ENCODE peak calls at places on chromosomes 7 and 10, in eight cellular contexts. S is A549, K is adrenal gland, C is uterus, D is neural progenitor cell, J is cardiac muscle cell, E is dorsolateral prefrontal cortex, X is aorta. Z is an unnamed sample.

GRCh38 chr7:116527521-116527920 is 2.7 kb downstream of the CAV1 start:
- DNase-seq in S (no peak), K (no peak), C (no peak), D (no peak), J (no peak), E (no peak), X (no peak), Z (no peak)

GRCh38 chr10:86953747-86954680 is 3.4 kb downstream of the MMRN2 start:
- DNase-seq in S (no peak), K (peak), C (peak), D (peak), J (peak), E (no peak), X (peak), Z (no peak)

GRCh38 chr10:12846718-12847117 is 154.8 kb downstream of the CCDC3 start:
- DNase-seq in S (no peak), K (no peak), C (peak), D (no peak), J (no peak), E (no peak), X (no peak), Z (no peak)

GRCh38 chr10:50407077-50407801 is 155.9 kb upstream of the ASAH2 start:
- DNase-seq in S (no peak), K (no peak), C (no peak), D (no peak), J (no peak), E (no peak), X (no peak), Z (no peak)

GRCh38 chr10:110237894-110238480 is 30.6 kb downstream of the MXI1 start:
- DNase-seq in S (no peak), K (no peak), C (no peak), D (no peak), J (no peak), E (no peak), X (no peak), Z (no peak)

GRCh38 chr7:27186450-27187157 is 1.6 kb upstream of the HOXA11 start:
- DNase-seq in S (no peak), K (peak), C (peak), D (no peak), J (no peak), E (no peak), X (no peak), Z (no peak)

GRCh38 chr10:129934196-129934925 is 29.7 kb downstream of the EBF3 start:
- DNase-seq in S (no peak), K (no peak), C (no peak), D (no peak), J (no peak), E (no peak), X (peak), Z (no peak)

GRCh38 chr10:132941640-132942051 is 724 bp downstream of the CFAP46 start:
- DNase-seq in S (no peak), K (no peak), C (no peak), D (no peak), J (no peak), E (peak), X (peak), Z (no peak)

GRCh38 chr7:41047789-41048191 is 655.1 kb downstream of the INHBA start:
- DNase-seq in S (no peak), K (peak), C (no peak), D (no peak), J (peak), E (no peak), X (no peak), Z (no peak)

GRCh38 chr10:69768386-69768785 is 33.3 kb upstream of the COL13A1 start:
- DNase-seq in S (no peak), K (no peak), C (no peak), D (no peak), J (no peak), E (no peak), X (no peak), Z (no peak)

GRCh38 chr7:30390872-30391646 is 87.5 kb downstream of the NOD1 start:
- DNase-seq in S (no peak), K (no peak), C (no peak), D (no peak), J (no peak), E (no peak), X (no peak), Z (no peak)

GRCh38 chr10:130987401-130987800 is 324.1 kb downstream of the TCERG1L start:
- DNase-seq in S (no peak), K (no peak), C (no peak), D (no peak), J (no peak), E (no peak), X (no peak), Z (no peak)

GRCh38 chr10:124621637-124622036 is 122.5 kb downstream of the FAM53B start:
- DNase-seq in S (no peak), K (no peak), C (no peak), D (no peak), J (no peak), E (peak), X (no peak), Z (no peak)

GRCh38 chr10:132984801-132985545 is 42.6 kb upstream of the CFAP46 start:
- DNase-seq in S (no peak), K (no peak), C (no peak), D (peak), J (no peak), E (no peak), X (no peak), Z (no peak)

GRCh38 chr7:2580636-2581035 is 21.9 kb downstream of the IQCE start:
- DNase-seq in S (no peak), K (no peak), C (no peak), D (no peak), J (no peak), E (no peak), X (no peak), Z (no peak)

GRCh38 chr7:109261781-109262180 is 692.1 kb downstream of the DNAJB9 start:
- DNase-seq in S (no peak), K (no peak), C (no peak), D (no peak), J (no peak), E (no peak), X (no peak), Z (no peak)

GRCh38 chr7:89607797-89608196 is 546.5 kb upstream of the STEAP1 start:
- DNase-seq in S (no peak), K (no peak), C (no peak), D (no peak), J (no peak), E (no peak), X (no peak), Z (no peak)

GRCh38 chr7:73919694-73920375 is 58.9 kb downstream of the TMEM270 start:
- DNase-seq in S (no peak), K (no peak), C (no peak), D (no peak), J (no peak), E (no peak), X (no peak), Z (no peak)

GRCh38 chr10:97566338-97566986 is 6.1 kb upstream of the ANKRD2 start:
- DNase-seq in S (no peak), K (no peak), C (no peak), D (no peak), J (no peak), E (no peak), X (peak), Z (no peak)

GRCh38 chr10:17272648-17273047 is 44.6 kb downstream of the VIM start:
- DNase-seq in S (no peak), K (no peak), C (no peak), D (no peak), J (no peak), E (no peak), X (no peak), Z (no peak)

GRCh38 chr10:98125940-98126631 is 8.4 kb upstream of the R3HCC1L start:
- DNase-seq in S (no peak), K (no peak), C (no peak), D (no peak), J (no peak), E (no peak), X (no peak), Z (no peak)

DNA sequence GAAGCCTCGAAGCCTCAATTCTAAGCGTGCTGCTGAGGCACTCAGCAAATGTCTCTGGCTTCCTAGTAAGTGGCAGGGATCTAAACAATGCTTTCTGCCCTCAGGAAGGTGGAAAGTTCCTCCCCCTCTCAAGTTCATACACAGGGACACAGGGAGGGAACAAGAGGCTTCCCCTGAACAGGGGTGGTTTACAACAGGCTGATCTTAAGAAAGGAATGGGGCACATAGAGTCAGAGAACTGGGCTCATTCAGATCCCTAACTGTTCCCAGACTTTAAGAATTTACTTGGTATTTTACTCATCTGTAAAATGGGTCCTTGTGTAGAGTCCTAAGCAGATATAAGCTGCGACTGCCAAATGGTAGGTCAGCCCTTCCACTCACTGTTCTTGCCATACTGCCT is 2.5 kb downstream of the TNS3 start:
- DNase-seq in S (peak), K (no peak), C (no peak), D (no peak), J (no peak), E (no peak), X (no peak), Z (no peak)
- H3K27ac ChIP-seq in S (peak), K (peak), C (peak), D (no peak), J (no peak), E (no peak), X (peak), Z (no peak)

DNA sequence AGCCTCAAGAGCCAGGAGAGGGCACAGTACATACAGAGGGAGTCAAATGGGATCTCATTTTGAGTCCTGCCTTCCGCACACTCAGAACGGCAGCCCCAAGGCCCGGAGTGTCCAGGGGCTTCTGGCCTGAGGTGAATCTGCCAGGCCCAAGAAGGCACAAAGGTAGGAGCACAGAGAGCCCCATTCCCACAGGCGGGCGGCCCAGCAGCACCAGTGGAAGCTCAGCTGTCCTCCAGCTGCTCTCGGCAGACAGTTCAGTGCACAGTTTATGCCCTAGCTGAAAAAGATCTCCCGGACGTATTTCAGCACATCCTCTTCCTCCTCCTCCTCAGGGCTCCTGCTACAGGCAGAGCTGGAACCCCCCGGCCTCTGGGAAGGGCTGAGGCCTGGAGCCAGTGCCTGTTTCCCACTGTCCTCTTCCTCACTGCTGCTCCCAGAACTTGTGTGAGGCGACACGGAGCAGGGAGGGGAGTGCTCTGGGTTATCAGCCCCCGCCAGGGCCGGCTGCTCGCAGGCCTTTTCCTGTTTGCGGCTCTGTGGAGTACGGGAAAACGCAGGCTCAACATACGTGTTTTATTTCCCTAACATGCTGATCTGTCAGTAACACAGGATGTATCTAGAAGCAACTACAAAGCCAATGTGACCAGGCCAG is 4.0 kb downstream of the CYREN start:
- DNase-seq in S (no peak), K (no peak), C (no peak), D (no peak), J (no peak), E (no peak), X (no peak), Z (no peak)
- H3K27ac ChIP-seq in S (no peak), K (peak), C (peak), D (no peak), J (no peak), E (peak), X (no peak), Z (no peak)

GRCh38 chr7:93890041-93890463 is 501 bp downstream of the TFPI2 start:
- DNase-seq in S (peak), K (no peak), C (peak), D (peak), J (peak), E (no peak), X (no peak), Z (no peak)
- H3K27ac ChIP-seq in S (peak), K (no peak), C (peak), D (no peak), J (no peak), E (no peak), X (no peak), Z (no peak)

GRCh38 chr10:113047963-113048781 is 98.1 kb downstream of the TCF7L2 start:
- DNase-seq in S (no peak), K (no peak), C (no peak), D (no peak), J (no peak), E (no peak), X (no peak), Z (no peak)
- H3K27ac ChIP-seq in S (no peak), K (peak), C (peak), D (peak), J (peak), E (no peak), X (peak), Z (no peak)

DNA sequence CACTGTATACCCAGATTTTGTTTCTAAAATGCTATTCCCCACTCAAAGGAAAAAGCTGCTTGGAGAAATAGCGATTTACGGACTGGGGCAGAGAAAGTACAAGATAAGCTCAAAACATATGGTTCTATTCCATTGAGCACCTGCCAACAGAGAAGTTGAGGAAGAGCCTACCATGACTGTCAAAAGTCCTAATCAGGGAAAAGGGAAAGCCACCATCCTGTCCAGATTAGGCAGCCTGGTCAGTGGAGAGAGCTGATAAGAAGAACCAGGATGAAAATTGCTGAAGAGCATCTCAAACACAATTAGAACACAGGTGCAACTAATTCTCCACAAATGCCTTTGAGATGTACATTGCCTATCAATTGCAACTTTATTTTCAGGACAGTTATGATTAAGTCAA is 104.1 kb downstream of the MYOF start:
- DNase-seq in S (no peak), K (no peak), C (no peak), D (no peak), J (no peak), E (no peak), X (no peak), Z (no peak)
- H3K27ac ChIP-seq in S (peak), K (no peak), C (peak), D (no peak), J (peak), E (no peak), X (no peak), Z (no peak)

DNA sequence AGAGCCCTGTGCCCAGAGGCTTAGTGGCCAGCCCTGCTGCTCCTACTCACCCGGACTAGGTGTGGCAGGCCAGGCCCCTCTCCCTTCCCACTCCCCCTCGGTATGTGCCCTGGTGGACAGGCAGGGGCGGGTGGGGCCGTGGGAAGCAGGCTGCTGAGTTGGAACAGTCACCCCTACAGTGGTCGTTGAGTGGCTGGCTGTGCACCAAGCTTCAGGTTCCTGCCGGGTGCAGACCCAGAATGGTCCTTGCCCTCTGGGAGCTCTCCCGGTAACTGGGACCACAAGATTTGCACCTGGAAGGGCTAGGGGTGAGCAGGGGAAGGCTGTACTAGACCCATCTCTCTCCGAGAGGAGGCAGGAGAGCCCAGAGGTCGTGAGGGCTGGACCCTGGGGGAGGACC is 68.6 kb downstream of the ZMIZ1 start:
- DNase-seq in S (no peak), K (no peak), C (no peak), D (no peak), J (no peak), E (no peak), X (no peak), Z (no peak)
- H3K27ac ChIP-seq in S (peak), K (peak), C (peak), D (no peak), J (peak), E (no peak), X (no peak), Z (peak)

GRCh38 chr7:135508853-135509588 is 881 bp downstream of the CNOT4 start:
- DNase-seq in S (peak), K (peak), C (no peak), D (peak), J (peak), E (no peak), X (no peak), Z (no peak)

GRCh38 chr7:135509589-135509838 is 388 bp downstream of the CNOT4 start:
- DNase-seq in S (no peak), K (no peak), C (peak), D (no peak), J (no peak), E (no peak), X (no peak), Z (no peak)

GRCh38 chr7:135512135-135512887 is 2.4 kb upstream of the CNOT4 start:
- DNase-seq in S (peak), K (no peak), C (no peak), D (peak), J (peak), E (no peak), X (no peak), Z (no peak)

GRCh38 chr7:135509839-135510602 is at the start of gene CNOT4:
- DNase-seq in S (peak), K (peak), C (peak), D (peak), J (peak), E (peak), X (peak), Z (peak)

DNA sequence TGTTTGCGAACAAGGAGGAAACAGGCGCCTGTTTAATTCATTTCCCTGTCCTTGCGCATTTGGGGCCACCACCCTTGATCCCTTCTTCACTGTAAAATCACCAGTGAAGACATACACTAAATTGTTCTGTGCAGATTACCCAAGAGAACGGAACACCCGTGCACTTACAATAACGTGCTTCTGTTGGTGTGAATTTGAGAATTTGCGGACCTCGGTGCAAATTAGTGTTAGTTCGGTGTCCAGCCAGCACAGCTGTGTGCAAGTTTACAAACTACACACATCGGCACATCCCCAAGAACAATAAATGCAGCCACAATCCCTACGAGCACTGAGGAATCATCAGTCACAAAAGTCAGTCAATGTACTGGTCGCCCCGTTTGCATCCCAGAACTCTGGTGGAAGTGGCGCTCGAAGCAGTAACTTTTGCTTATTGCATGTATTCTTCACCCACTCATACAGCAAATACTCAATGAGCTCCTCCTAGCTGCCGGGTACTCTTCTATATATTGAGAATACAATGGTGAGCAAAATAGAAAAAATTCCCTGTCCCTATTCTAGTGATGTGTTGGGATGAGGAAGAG is 791 bp upstream of the CNOT4 start:
- DNase-seq in S (peak), K (no peak), C (no peak), D (peak), J (no peak), E (no peak), X (no peak), Z (no peak)
- H3K27ac ChIP-seq in S (peak), K (no peak), C (peak), D (no peak), J (no peak), E (no peak), X (no peak), Z (peak)

Z was measured in substantia nigra.